ENCODE peak calls at places on chromosome 1, in nine cellular contexts. One of them, this sample, is unnamed.

GRCh38 chr1:55257958-55258357 is 42.8 kb upstream of the USP24 start:
- DNase-seq in activated naive CD8-positive, alpha-beta T cell treated with anti-CD3 and anti-CD28 coated beads, Interleukin-2, amount 50 U/mL, for 24 hours: peak; percentile 38
- DNase-seq in myocyte: peak; percentile 48
- DNase-seq in GM12865: peak; percentile 78
- DNase-seq in left ventricle myocardium inferior: no peak
- DNase-seq in GM13977: peak; percentile 33
- DNase-seq in HS-27A: no peak
- DNase-seq in activated T-cell treated with anti-CD3 and anti-CD28 coated beads for 24 hours: peak; percentile 7
- DNase-seq in neuronal stem cell: no peak
- DNase-seq in this sample: no peak

GRCh38 chr1:192809286-192810252 is 730 bp downstream of the RGS2 start:
- DNase-seq in myocyte: peak; percentile 72
- DNase-seq in activated T-cell treated with anti-CD3 and anti-CD28 coated beads for 24 hours: peak; percentile 40
- DNase-seq in GM13977: no peak
- DNase-seq in GM12865: peak; percentile 18
- DNase-seq in activated naive CD8-positive, alpha-beta T cell treated with anti-CD3 and anti-CD28 coated beads, Interleukin-2, amount 50 U/mL, for 24 hours: peak; percentile 47
- DNase-seq in neuronal stem cell: peak; percentile 8
- DNase-seq in HS-27A: no peak
- DNase-seq in left ventricle myocardium inferior: peak; percentile 25
- DNase-seq in this sample: no peak

GRCh38 chr1:32989160-32989894 is 24.7 kb upstream of the RNF19B start:
- DNase-seq in activated naive CD8-positive, alpha-beta T cell treated with anti-CD3 and anti-CD28 coated beads, Interleukin-2, amount 50 U/mL, for 24 hours: peak; percentile 61
- DNase-seq in myocyte: peak; percentile 91
- DNase-seq in neuronal stem cell: no peak
- DNase-seq in GM13977: no peak
- DNase-seq in GM12865: peak; percentile 65
- DNase-seq in activated T-cell treated with anti-CD3 and anti-CD28 coated beads for 24 hours: no peak
- DNase-seq in HS-27A: peak; percentile 82
- DNase-seq in left ventricle myocardium inferior: peak; percentile 70
- DNase-seq in this sample: peak; percentile 65

GRCh38 chr1:9542425-9542824 is 3.2 kb downstream of the SLC25A33 start:
- DNase-seq in myocyte: peak; percentile 9
- DNase-seq in HS-27A: no peak
- DNase-seq in neuronal stem cell: no peak
- DNase-seq in left ventricle myocardium inferior: no peak
- DNase-seq in activated T-cell treated with anti-CD3 and anti-CD28 coated beads for 24 hours: no peak
- DNase-seq in GM13977: no peak
- DNase-seq in activated naive CD8-positive, alpha-beta T cell treated with anti-CD3 and anti-CD28 coated beads, Interleukin-2, amount 50 U/mL, for 24 hours: no peak
- DNase-seq in GM12865: no peak
- DNase-seq in this sample: peak; percentile 63

GRCh38 chr1:195733408-195733807 is 874.8 kb downstream of the KCNT2 start:
- DNase-seq in HS-27A: no peak
- DNase-seq in left ventricle myocardium inferior: no peak
- DNase-seq in neuronal stem cell: no peak
- DNase-seq in GM12865: no peak
- DNase-seq in activated T-cell treated with anti-CD3 and anti-CD28 coated beads for 24 hours: no peak
- DNase-seq in GM13977: no peak
- DNase-seq in activated naive CD8-positive, alpha-beta T cell treated with anti-CD3 and anti-CD28 coated beads, Interleukin-2, amount 50 U/mL, for 24 hours: no peak
- DNase-seq in myocyte: no peak
- DNase-seq in this sample: no peak

GRCh38 chr1:95207223-95207935 is 26.6 kb upstream of the RWDD3 start:
- DNase-seq in activated T-cell treated with anti-CD3 and anti-CD28 coated beads for 24 hours: no peak
- DNase-seq in GM13977: no peak
- DNase-seq in activated naive CD8-positive, alpha-beta T cell treated with anti-CD3 and anti-CD28 coated beads, Interleukin-2, amount 50 U/mL, for 24 hours: no peak
- DNase-seq in neuronal stem cell: no peak
- DNase-seq in myocyte: peak; percentile 65
- DNase-seq in left ventricle myocardium inferior: no peak
- DNase-seq in GM12865: no peak
- DNase-seq in HS-27A: no peak
- DNase-seq in this sample: no peak

GRCh38 chr1:200161801-200162200 is 134.3 kb downstream of the NR5A2 start:
- DNase-seq in GM13977: no peak
- DNase-seq in GM12865: no peak
- DNase-seq in left ventricle myocardium inferior: no peak
- DNase-seq in neuronal stem cell: no peak
- DNase-seq in HS-27A: no peak
- DNase-seq in activated naive CD8-positive, alpha-beta T cell treated with anti-CD3 and anti-CD28 coated beads, Interleukin-2, amount 50 U/mL, for 24 hours: no peak
- DNase-seq in activated T-cell treated with anti-CD3 and anti-CD28 coated beads for 24 hours: no peak
- DNase-seq in myocyte: no peak
- DNase-seq in this sample: no peak

GRCh38 chr1:150256193-150256548 is 1.4 kb upstream of the CA14 start:
- DNase-seq in GM13977: no peak
- DNase-seq in left ventricle myocardium inferior: no peak
- DNase-seq in GM12865: no peak
- DNase-seq in neuronal stem cell: no peak
- DNase-seq in myocyte: no peak
- DNase-seq in activated naive CD8-positive, alpha-beta T cell treated with anti-CD3 and anti-CD28 coated beads, Interleukin-2, amount 50 U/mL, for 24 hours: no peak
- DNase-seq in HS-27A: no peak
- DNase-seq in activated T-cell treated with anti-CD3 and anti-CD28 coated beads for 24 hours: no peak
- DNase-seq in this sample: no peak

GRCh38 chr1:72693899-72694298 is 411.6 kb upstream of the NEGR1 start:
- DNase-seq in activated T-cell treated with anti-CD3 and anti-CD28 coated beads for 24 hours: no peak
- DNase-seq in GM13977: no peak
- DNase-seq in myocyte: no peak
- DNase-seq in left ventricle myocardium inferior: no peak
- DNase-seq in HS-27A: no peak
- DNase-seq in activated naive CD8-positive, alpha-beta T cell treated with anti-CD3 and anti-CD28 coated beads, Interleukin-2, amount 50 U/mL, for 24 hours: no peak
- DNase-seq in neuronal stem cell: no peak
- DNase-seq in GM12865: no peak
- DNase-seq in this sample: no peak

GRCh38 chr1:160830321-160831153 is 32.1 kb downstream of the CD244 start:
- DNase-seq in GM13977: peak; percentile 53
- DNase-seq in GM12865: peak; percentile 85
- DNase-seq in neuronal stem cell: peak; percentile 60
- DNase-seq in HS-27A: no peak
- DNase-seq in myocyte: peak; percentile 48
- DNase-seq in left ventricle myocardium inferior: no peak
- DNase-seq in activated naive CD8-positive, alpha-beta T cell treated with anti-CD3 and anti-CD28 coated beads, Interleukin-2, amount 50 U/mL, for 24 hours: peak; percentile 84
- DNase-seq in activated T-cell treated with anti-CD3 and anti-CD28 coated beads for 24 hours: peak; percentile 69
- DNase-seq in this sample: peak; percentile 61

GRCh38 chr1:200048244-200048643 is 20.7 kb downstream of the NR5A2 start:
- DNase-seq in myocyte: no peak
- DNase-seq in activated T-cell treated with anti-CD3 and anti-CD28 coated beads for 24 hours: no peak
- DNase-seq in left ventricle myocardium inferior: no peak
- DNase-seq in activated naive CD8-positive, alpha-beta T cell treated with anti-CD3 and anti-CD28 coated beads, Interleukin-2, amount 50 U/mL, for 24 hours: no peak
- DNase-seq in neuronal stem cell: peak; percentile 24
- DNase-seq in GM13977: no peak
- DNase-seq in HS-27A: no peak
- DNase-seq in GM12865: no peak
- DNase-seq in this sample: no peak

GRCh38 chr1:203204776-203205175 is 18.3 kb upstream of the CHI3L1 start:
- DNase-seq in HS-27A: no peak
- DNase-seq in GM12865: no peak
- DNase-seq in myocyte: peak; percentile 82
- DNase-seq in neuronal stem cell: no peak
- DNase-seq in activated naive CD8-positive, alpha-beta T cell treated with anti-CD3 and anti-CD28 coated beads, Interleukin-2, amount 50 U/mL, for 24 hours: no peak
- DNase-seq in left ventricle myocardium inferior: no peak
- DNase-seq in activated T-cell treated with anti-CD3 and anti-CD28 coated beads for 24 hours: no peak
- DNase-seq in GM13977: no peak
- DNase-seq in this sample: no peak

GRCh38 chr1:154999651-155000474 is 2.7 kb upstream of the ZBTB7B start:
- DNase-seq in GM13977: peak; percentile 84
- DNase-seq in activated naive CD8-positive, alpha-beta T cell treated with anti-CD3 and anti-CD28 coated beads, Interleukin-2, amount 50 U/mL, for 24 hours: peak; percentile 79
- DNase-seq in activated T-cell treated with anti-CD3 and anti-CD28 coated beads for 24 hours: peak; percentile 49
- DNase-seq in left ventricle myocardium inferior: no peak
- DNase-seq in HS-27A: no peak
- DNase-seq in neuronal stem cell: no peak
- DNase-seq in myocyte: no peak
- DNase-seq in GM12865: peak; percentile 81
- DNase-seq in this sample: peak; percentile 57